ENCODE peak calls at places on chromosomes 4 and X, in seven cellular contexts. One of them, this sample, is unnamed.

GRCh38 chr4:76251448-76252270 is at the start of gene FAM47E:
- DNase-seq in mesendoderm: peak; percentile 94
- DNase-seq in IMR-90: peak; percentile 6
- DNase-seq in mesenchymal stem cell: peak; percentile 50
- DNase-seq in neuronal stem cell: peak; percentile 77
- DNase-seq in H9: peak; percentile 96
- DNase-seq in trophoblast cell: peak; percentile 95
- DNase-seq in this sample: peak; percentile 60

GRCh38 chr4:180449395-180449956 is 1793.7 kb upstream of the TENM3 start:
- DNase-seq in mesendoderm: peak; percentile 81
- DNase-seq in IMR-90: peak; percentile 21
- DNase-seq in mesenchymal stem cell: peak; percentile 24
- DNase-seq in neuronal stem cell: no peak
- DNase-seq in H9: peak; percentile 66
- DNase-seq in trophoblast cell: peak; percentile 36
- DNase-seq in this sample: peak; percentile 7

GRCh38 chr4:30610361-30610760 is 109.8 kb upstream of the PCDH7 start:
- DNase-seq in mesendoderm: no peak
- DNase-seq in IMR-90: no peak
- DNase-seq in mesenchymal stem cell: no peak
- DNase-seq in neuronal stem cell: no peak
- DNase-seq in H9: no peak
- DNase-seq in trophoblast cell: no peak
- DNase-seq in this sample: no peak

GRCh38 chrX:21811832-21812231 is 27.6 kb upstream of the MBTPS2 start:
- DNase-seq in mesendoderm: no peak
- DNase-seq in IMR-90: no peak
- DNase-seq in mesenchymal stem cell: no peak
- DNase-seq in neuronal stem cell: no peak
- DNase-seq in H9: no peak
- DNase-seq in trophoblast cell: no peak
- DNase-seq in this sample: no peak

GRCh38 chr4:11342401-11342800 is 86.3 kb downstream of the HS3ST1 start:
- DNase-seq in mesendoderm: no peak
- DNase-seq in IMR-90: no peak
- DNase-seq in mesenchymal stem cell: no peak
- DNase-seq in neuronal stem cell: no peak
- DNase-seq in H9: no peak
- DNase-seq in trophoblast cell: peak; percentile 76
- DNase-seq in this sample: no peak

GRCh38 chr4:56648245-56649151 is 32.6 kb downstream of the HOPX start:
- DNase-seq in mesendoderm: no peak
- DNase-seq in IMR-90: no peak
- DNase-seq in mesenchymal stem cell: no peak
- DNase-seq in neuronal stem cell: no peak
- DNase-seq in H9: no peak
- DNase-seq in trophoblast cell: no peak
- DNase-seq in this sample: no peak

GRCh38 chr4:83708500-83709175 is 172.7 kb downstream of the GPAT3 start:
- DNase-seq in mesendoderm: no peak
- DNase-seq in IMR-90: no peak
- DNase-seq in mesenchymal stem cell: no peak
- DNase-seq in neuronal stem cell: peak; percentile 26
- DNase-seq in H9: no peak
- DNase-seq in trophoblast cell: no peak
- DNase-seq in this sample: peak; percentile 5

GRCh38 chrX:119067023-119067739 is 5.6 kb upstream of the CT47C1 start:
- DNase-seq in mesendoderm: peak; percentile 52
- DNase-seq in IMR-90: peak; percentile 49
- DNase-seq in mesenchymal stem cell: peak; percentile 62
- DNase-seq in neuronal stem cell: peak; percentile 17
- DNase-seq in H9: peak; percentile 42
- DNase-seq in trophoblast cell: peak; percentile 10
- DNase-seq in this sample: no peak

GRCh38 chr4:140372607-140373327 is 679 bp upstream of the SCOC start:
- DNase-seq in mesendoderm: no peak
- DNase-seq in IMR-90: peak; percentile 13
- DNase-seq in mesenchymal stem cell: peak; percentile 41
- DNase-seq in neuronal stem cell: no peak
- DNase-seq in H9: no peak
- DNase-seq in trophoblast cell: no peak
- DNase-seq in this sample: no peak

GRCh38 chr4:39892988-39893692 is 84.6 kb downstream of the PDS5A start:
- DNase-seq in mesendoderm: no peak
- DNase-seq in IMR-90: no peak
- DNase-seq in mesenchymal stem cell: no peak
- DNase-seq in neuronal stem cell: no peak
- DNase-seq in H9: no peak
- DNase-seq in trophoblast cell: no peak
- DNase-seq in this sample: no peak

GRCh38 chr4:143302526-143302925 is 34.1 kb upstream of the GAB1 start:
- DNase-seq in mesendoderm: peak; percentile 28
- DNase-seq in IMR-90: peak; percentile 13
- DNase-seq in mesenchymal stem cell: no peak
- DNase-seq in neuronal stem cell: no peak
- DNase-seq in H9: no peak
- DNase-seq in trophoblast cell: no peak
- DNase-seq in this sample: no peak

GRCh38 chr4:95017690-95018089 is 259.9 kb downstream of the BMPR1B start:
- DNase-seq in mesendoderm: no peak
- DNase-seq in IMR-90: no peak
- DNase-seq in mesenchymal stem cell: no peak
- DNase-seq in neuronal stem cell: no peak
- DNase-seq in H9: no peak
- DNase-seq in trophoblast cell: no peak
- DNase-seq in this sample: no peak

GRCh38 chrX:99142745-99143144 is 1267.3 kb downstream of the PCDH19 start:
- DNase-seq in mesendoderm: no peak
- DNase-seq in IMR-90: no peak
- DNase-seq in mesenchymal stem cell: no peak
- DNase-seq in neuronal stem cell: no peak
- DNase-seq in H9: no peak
- DNase-seq in trophoblast cell: no peak
- DNase-seq in this sample: no peak

GRCh38 chr4:184097240-184097619 is 120.4 kb downstream of the ENPP6 start:
- DNase-seq in mesendoderm: peak; percentile 79
- DNase-seq in IMR-90: no peak
- DNase-seq in mesenchymal stem cell: no peak
- DNase-seq in neuronal stem cell: no peak
- DNase-seq in H9: peak; percentile 91
- DNase-seq in trophoblast cell: no peak
- DNase-seq in this sample: peak; percentile 91

GRCh38 chr4:2412534-2412884 is 5.9 kb downstream of the ZFYVE28 start:
- DNase-seq in mesendoderm: no peak
- DNase-seq in IMR-90: no peak
- DNase-seq in mesenchymal stem cell: no peak
- DNase-seq in neuronal stem cell: no peak
- DNase-seq in H9: no peak
- DNase-seq in trophoblast cell: no peak
- DNase-seq in this sample: no peak

GRCh38 chrX:144006811-144007210 is 122.9 kb downstream of the UBE2NL start:
- DNase-seq in mesendoderm: no peak
- DNase-seq in IMR-90: no peak
- DNase-seq in mesenchymal stem cell: peak; percentile 78
- DNase-seq in neuronal stem cell: no peak
- DNase-seq in H9: no peak
- DNase-seq in trophoblast cell: no peak
- DNase-seq in this sample: no peak

GRCh38 chr4:2261110-2261852 is 628 bp downstream of the MXD4 start:
- DNase-seq in mesendoderm: peak; percentile 53
- DNase-seq in IMR-90: peak; percentile 34
- DNase-seq in mesenchymal stem cell: peak; percentile 47
- DNase-seq in neuronal stem cell: peak; percentile 30
- DNase-seq in H9: no peak
- DNase-seq in trophoblast cell: peak; percentile 22
- DNase-seq in this sample: peak; percentile 78

GRCh38 chr4:151781026-151781425 is 20.2 kb upstream of the GATB start:
- DNase-seq in mesendoderm: peak; percentile 76
- DNase-seq in IMR-90: no peak
- DNase-seq in mesenchymal stem cell: no peak
- DNase-seq in neuronal stem cell: no peak
- DNase-seq in H9: no peak
- DNase-seq in trophoblast cell: no peak
- DNase-seq in this sample: no peak

GRCh38 chrX:129939986-129940385 is 34.0 kb downstream of the UTP14A start:
- DNase-seq in mesendoderm: no peak
- DNase-seq in IMR-90: no peak
- DNase-seq in mesenchymal stem cell: no peak
- DNase-seq in neuronal stem cell: no peak
- DNase-seq in H9: peak; percentile 43
- DNase-seq in trophoblast cell: no peak
- DNase-seq in this sample: no peak

GRCh38 chrX:131306602-131307001 is 17.5 kb upstream of the IGSF1 start:
- DNase-seq in mesendoderm: no peak
- DNase-seq in IMR-90: no peak
- DNase-seq in mesenchymal stem cell: no peak
- DNase-seq in neuronal stem cell: no peak
- DNase-seq in H9: no peak
- DNase-seq in trophoblast cell: no peak
- DNase-seq in this sample: no peak

GRCh38 chrX:97294016-97294415 is 410.3 kb downstream of the RPA4 start:
- DNase-seq in mesendoderm: no peak
- DNase-seq in IMR-90: no peak
- DNase-seq in mesenchymal stem cell: no peak
- DNase-seq in neuronal stem cell: no peak
- DNase-seq in H9: no peak
- DNase-seq in trophoblast cell: no peak
- DNase-seq in this sample: no peak

GRCh38 chr4:173367285-173367684 is 3.5 kb upstream of the SAP30 start:
- DNase-seq in mesendoderm: no peak
- DNase-seq in IMR-90: peak; percentile 22
- DNase-seq in mesenchymal stem cell: no peak
- DNase-seq in neuronal stem cell: no peak
- DNase-seq in H9: no peak
- DNase-seq in trophoblast cell: no peak
- DNase-seq in this sample: no peak

GRCh38 chrX:103533428-103534216 is 14.3 kb upstream of the RAB40A start:
- DNase-seq in mesendoderm: peak; percentile 61
- DNase-seq in IMR-90: peak; percentile 65
- DNase-seq in mesenchymal stem cell: peak; percentile 60
- DNase-seq in neuronal stem cell: peak; percentile 67
- DNase-seq in H9: peak; percentile 77
- DNase-seq in trophoblast cell: peak; percentile 45
- DNase-seq in this sample: peak; percentile 83

GRCh38 chr4:188663369-188663768 is 524.1 kb downstream of the TRIML1 start:
- DNase-seq in mesendoderm: no peak
- DNase-seq in IMR-90: no peak
- DNase-seq in mesenchymal stem cell: no peak
- DNase-seq in neuronal stem cell: no peak
- DNase-seq in H9: no peak
- DNase-seq in trophoblast cell: no peak
- DNase-seq in this sample: no peak

GRCh38 chr4:110850461-110851447 is 227.9 kb upstream of the PITX2 start:
- DNase-seq in mesendoderm: no peak
- DNase-seq in IMR-90: no peak
- DNase-seq in mesenchymal stem cell: peak; percentile 43
- DNase-seq in neuronal stem cell: peak; percentile 24
- DNase-seq in H9: peak; percentile 25
- DNase-seq in trophoblast cell: no peak
- DNase-seq in this sample: no peak

GRCh38 chr4:7854697-7855370 is 84.8 kb downstream of the AFAP1 start:
- DNase-seq in mesendoderm: no peak
- DNase-seq in IMR-90: no peak
- DNase-seq in mesenchymal stem cell: no peak
- DNase-seq in neuronal stem cell: no peak
- DNase-seq in H9: no peak
- DNase-seq in trophoblast cell: no peak
- DNase-seq in this sample: no peak

GRCh38 chr4:7828926-7829325 is 110.7 kb downstream of the AFAP1 start:
- DNase-seq in mesendoderm: no peak
- DNase-seq in IMR-90: peak; percentile 89
- DNase-seq in mesenchymal stem cell: peak; percentile 85
- DNase-seq in neuronal stem cell: no peak
- DNase-seq in H9: no peak
- DNase-seq in trophoblast cell: no peak
- DNase-seq in this sample: no peak

GRCh38 chr4:144667500-144667899 is 21.5 kb downstream of the HHIP start:
- DNase-seq in mesendoderm: no peak
- DNase-seq in IMR-90: no peak
- DNase-seq in mesenchymal stem cell: peak; percentile 12
- DNase-seq in neuronal stem cell: no peak
- DNase-seq in H9: no peak
- DNase-seq in trophoblast cell: no peak
- DNase-seq in this sample: no peak

GRCh38 chr4:5789141-5789540 is 78.1 kb downstream of the EVC start:
- DNase-seq in mesendoderm: no peak
- DNase-seq in IMR-90: no peak
- DNase-seq in mesenchymal stem cell: no peak
- DNase-seq in neuronal stem cell: no peak
- DNase-seq in H9: peak; percentile 10
- DNase-seq in trophoblast cell: no peak
- DNase-seq in this sample: no peak

GRCh38 chr4:88341227-88342192 is 37.1 kb upstream of the HERC6 start:
- DNase-seq in mesendoderm: no peak
- DNase-seq in IMR-90: peak; percentile 95
- DNase-seq in mesenchymal stem cell: peak; percentile 97
- DNase-seq in neuronal stem cell: no peak
- DNase-seq in H9: no peak
- DNase-seq in trophoblast cell: no peak
- DNase-seq in this sample: no peak
- H3K23ac ChIP-seq in mesendoderm: no peak overlapping the region
- H3K23ac ChIP-seq in IMR-90: no peak overlapping the region
- H3K23ac ChIP-seq in mesenchymal stem cell: no peak overlapping the region
- H3K23ac ChIP-seq in neuronal stem cell: no peak overlapping the region
- H3K23ac ChIP-seq in H9: no peak overlapping the region
- H3K23ac ChIP-seq in trophoblast cell: no peak overlapping the region
- H3K23ac ChIP-seq in this sample: no peak overlapping the region

GRCh38 chrX:88881536-88881935 is 134.5 kb downstream of the CPXCR1 start:
- DNase-seq in mesendoderm: no peak
- DNase-seq in IMR-90: no peak
- DNase-seq in mesenchymal stem cell: no peak
- DNase-seq in neuronal stem cell: no peak
- DNase-seq in H9: no peak
- DNase-seq in trophoblast cell: no peak
- DNase-seq in this sample: no peak
- H3K23ac ChIP-seq in mesendoderm: no peak overlapping the region
- H3K23ac ChIP-seq in IMR-90: no peak overlapping the region
- H3K23ac ChIP-seq in mesenchymal stem cell: no peak overlapping the region
- H3K23ac ChIP-seq in neuronal stem cell: no peak overlapping the region
- H3K23ac ChIP-seq in H9: no peak overlapping the region
- H3K23ac ChIP-seq in trophoblast cell: no peak overlapping the region
- H3K23ac ChIP-seq in this sample: no peak overlapping the region

DNA sequence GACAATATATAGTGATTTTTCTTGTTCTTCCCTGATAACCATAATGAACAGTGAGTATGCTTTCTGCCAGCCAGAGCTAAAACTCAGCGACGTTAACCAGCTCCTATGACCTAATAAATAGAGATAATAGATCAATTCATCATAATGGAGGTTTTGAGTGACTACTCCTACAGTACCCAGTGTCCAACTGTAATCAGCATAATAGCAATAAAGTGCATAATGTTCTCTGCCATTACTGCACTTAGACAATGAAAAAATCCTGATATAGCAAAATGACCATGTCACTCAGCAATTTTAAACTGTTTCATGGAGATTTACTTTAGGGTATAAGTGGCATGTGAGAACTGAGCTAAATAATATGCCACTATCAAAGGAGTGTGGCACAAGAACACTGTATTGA is 20.6 kb upstream of the TXLNG start:
- DNase-seq in mesendoderm: no peak
- DNase-seq in IMR-90: no peak
- DNase-seq in mesenchymal stem cell: no peak
- DNase-seq in neuronal stem cell: no peak
- DNase-seq in H9: no peak
- DNase-seq in trophoblast cell: no peak
- DNase-seq in this sample: no peak
- H3K23ac ChIP-seq in mesendoderm: no peak overlapping the region
- H3K23ac ChIP-seq in IMR-90: no peak overlapping the region
- H3K23ac ChIP-seq in mesenchymal stem cell: no peak overlapping the region
- H3K23ac ChIP-seq in neuronal stem cell: no peak overlapping the region
- H3K23ac ChIP-seq in H9: no peak overlapping the region
- H3K23ac ChIP-seq in trophoblast cell: no peak overlapping the region
- H3K23ac ChIP-seq in this sample: no peak overlapping the region

GRCh38 chr4:177612684-177613083 is 170.4 kb upstream of the AGA start:
- DNase-seq in mesendoderm: no peak
- DNase-seq in IMR-90: no peak
- DNase-seq in mesenchymal stem cell: no peak
- DNase-seq in neuronal stem cell: no peak
- DNase-seq in H9: no peak
- DNase-seq in trophoblast cell: no peak
- DNase-seq in this sample: no peak
- H3K23ac ChIP-seq in mesendoderm: no peak overlapping the region
- H3K23ac ChIP-seq in IMR-90: no peak overlapping the region
- H3K23ac ChIP-seq in mesenchymal stem cell: no peak overlapping the region
- H3K23ac ChIP-seq in neuronal stem cell: no peak overlapping the region
- H3K23ac ChIP-seq in H9: no peak overlapping the region
- H3K23ac ChIP-seq in trophoblast cell: no peak overlapping the region
- H3K23ac ChIP-seq in this sample: no peak overlapping the region